ENCODE peak calls at places on chromosomes 5 and 9, in nine cellular contexts. C is GM12878; F is prostate gland; H is GM12865; Z is stomach; I is astrocyte of the cerebellum; U is foreskin fibroblast; W is AG04449; E is CD8-positive, alpha-beta T cell. G is an unnamed sample.

GRCh38 chr5:149618581-149619248 is 37.4 kb downstream of the ARHGEF37 start:
- DNase-seq in C (peak; percentile 62), F (peak; percentile 36), H (peak; percentile 85), Z (no peak), I (peak; percentile 45), U (peak; percentile 48), W (no peak), E (no peak), G (no peak)

GRCh38 chr5:126007841-126008240 is 415.4 kb upstream of the GRAMD2B start:
- DNase-seq in C (no peak), F (no peak), H (no peak), Z (no peak), I (no peak), U (peak; percentile 39), W (no peak), E (no peak), G (no peak)

GRCh38 chr9:9612270-9612669 is 1000.5 kb downstream of the PTPRD start:
- DNase-seq in C (peak; percentile 3), F (no peak), H (peak; percentile 70), Z (no peak), I (no peak), U (no peak), W (no peak), E (no peak), G (no peak)

GRCh38 chr5:132294728-132295504 is 722 bp downstream of the SLC22A4 start:
- DNase-seq in C (no peak), F (peak; percentile 55), H (peak; percentile 20), Z (peak; percentile 55), I (no peak), U (peak; percentile 93), W (no peak), E (peak; percentile 48), G (no peak)

GRCh38 chr9:136154943-136155342 is 36.3 kb upstream of the TMEM250 start:
- DNase-seq in C (no peak), F (no peak), H (no peak), Z (no peak), I (no peak), U (no peak), W (no peak), E (no peak), G (no peak)

GRCh38 chr9:73023025-73023541 is 70.2 kb upstream of the ALDH1A1 start:
- DNase-seq in C (peak; percentile 3), F (peak; percentile 19), H (peak; percentile 63), Z (peak; percentile 56), I (peak; percentile 52), U (peak; percentile 50), W (peak; percentile 9), E (peak; percentile 17), G (no peak)

GRCh38 chr9:136860933-136861873 is 4.9 kb downstream of the EDF1 start:
- DNase-seq in C (no peak), F (no peak), H (no peak), Z (no peak), I (no peak), U (no peak), W (no peak), E (no peak), G (no peak)

GRCh38 chr9:99046542-99047071 is 58.3 kb upstream of the TGFBR1 start:
- DNase-seq in C (no peak), F (no peak), H (no peak), Z (no peak), I (no peak), U (no peak), W (no peak), E (no peak), G (no peak)

GRCh38 chr5:31033295-31033694 is 160.2 kb upstream of the CDH6 start:
- DNase-seq in C (no peak), F (no peak), H (no peak), Z (no peak), I (no peak), U (no peak), W (no peak), E (no peak), G (no peak)

GRCh38 chr5:104628906-104629305 is 1066.3 kb upstream of the NUDT12 start:
- DNase-seq in C (no peak), F (no peak), H (no peak), Z (no peak), I (no peak), U (no peak), W (no peak), E (no peak), G (no peak)

GRCh38 chr5:89437450-89438435 is 554.8 kb upstream of the MEF2C start:
- DNase-seq in C (no peak), F (no peak), H (peak; percentile 26), Z (no peak), I (peak; percentile 6), U (peak; percentile 17), W (no peak), E (no peak), G (no peak)

GRCh38 chr5:94976863-94977262 is 308.0 kb downstream of the MCTP1 start:
- DNase-seq in C (no peak), F (no peak), H (no peak), Z (no peak), I (no peak), U (no peak), W (no peak), E (no peak), G (no peak)

GRCh38 chr5:163565931-163566608 is 60.7 kb downstream of the MAT2B start:
- DNase-seq in C (peak; percentile 11), F (peak; percentile 15), H (peak; percentile 40), Z (peak; percentile 33), I (no peak), U (peak; percentile 17), W (no peak), E (peak; percentile 1), G (no peak)

GRCh38 chr5:9196403-9197224 is 349.3 kb downstream of the SEMA5A start:
- DNase-seq in C (no peak), F (no peak), H (no peak), Z (no peak), I (no peak), U (peak; percentile 81), W (no peak), E (no peak), G (no peak)

GRCh38 chr5:85000671-85001070 is 616.0 kb upstream of the EDIL3 start:
- DNase-seq in C (no peak), F (no peak), H (no peak), Z (no peak), I (peak; percentile 1), U (no peak), W (no peak), E (no peak), G (no peak)

GRCh38 chr5:91499943-91500531 is 116.9 kb upstream of the ARRDC3 start:
- DNase-seq in C (no peak), F (no peak), H (peak; percentile 55), Z (no peak), I (peak; percentile 53), U (peak; percentile 20), W (no peak), E (no peak), G (peak; percentile 4)

GRCh38 chr5:143682221-143682620 is 129.7 kb upstream of the HMHB1 start:
- DNase-seq in C (no peak), F (no peak), H (no peak), Z (no peak), I (no peak), U (no peak), W (peak; percentile 21), E (no peak), G (no peak)

GRCh38 chr9:13388157-13388556 is 108.7 kb upstream of the MPDZ start:
- DNase-seq in C (no peak), F (no peak), H (no peak), Z (no peak), I (no peak), U (peak; percentile 39), W (no peak), E (no peak), G (peak; percentile 18)

GRCh38 chr9:37998881-37999311 is 70.1 kb downstream of the SHB start:
- DNase-seq in C (no peak), F (no peak), H (no peak), Z (no peak), I (no peak), U (no peak), W (no peak), E (no peak), G (no peak)

GRCh38 chr5:152505442-152506042 is 100.5 kb upstream of the NMUR2 start:
- DNase-seq in C (no peak), F (peak; percentile 24), H (peak; percentile 73), Z (peak; percentile 68), I (peak; percentile 19), U (peak; percentile 12), W (no peak), E (no peak), G (peak; percentile 12)
- TF ChIP-seq CTCF in C (peak; percentile 61), F (peak; percentile 43), H (peak; percentile 67), Z (no peak), I (peak; percentile 70), U (peak; percentile 50), W (peak; percentile 46), E (no peak), G (peak; percentile 78)

DNA sequence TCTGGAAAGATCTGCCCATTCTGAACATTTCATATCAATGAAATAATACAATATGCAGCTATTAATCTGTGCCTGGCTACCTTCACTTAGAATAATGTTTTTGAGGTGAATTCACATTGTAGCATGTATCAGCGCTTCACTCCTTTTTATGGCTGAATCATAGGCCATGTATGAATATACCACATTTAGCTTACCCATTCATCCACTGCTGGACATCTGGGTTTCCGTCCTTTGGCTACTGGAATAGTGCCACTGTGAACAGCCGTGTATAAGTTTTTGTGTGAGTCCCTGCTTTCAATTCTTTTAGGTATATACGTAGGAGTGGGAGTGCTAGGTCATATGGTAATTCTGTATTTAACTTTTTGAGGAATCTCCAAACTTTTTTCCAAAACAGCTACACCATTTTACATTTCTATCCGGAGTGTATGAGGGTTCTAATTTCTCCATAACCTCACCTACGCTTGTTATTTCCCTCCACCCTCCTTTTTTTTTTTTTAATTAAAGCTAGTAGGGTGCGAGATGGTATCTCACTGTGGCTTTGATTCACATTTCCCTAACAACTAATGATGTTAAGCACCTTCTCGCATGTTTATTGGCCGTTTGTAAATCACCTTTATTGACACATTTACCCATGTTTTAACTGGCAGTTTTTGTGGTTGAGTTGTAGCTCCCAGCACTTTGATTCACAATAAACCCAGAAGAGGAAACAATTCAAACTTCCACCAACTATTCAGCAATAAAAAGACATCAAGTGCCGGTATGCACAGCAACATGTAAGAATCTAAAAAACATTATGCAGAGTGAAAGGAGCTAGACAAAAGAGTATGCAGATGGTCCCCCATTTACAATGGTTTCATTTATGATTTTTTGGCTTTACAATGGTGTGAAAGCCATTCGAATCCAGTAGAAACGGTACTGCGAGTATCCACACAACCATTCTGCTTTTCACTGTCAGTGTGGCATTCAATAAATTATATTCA is 8.1 kb downstream of the SEMA4D start:
- DNase-seq in C (no peak), F (no peak), H (no peak), Z (no peak), I (no peak), U (no peak), W (no peak), E (no peak), G (no peak)
- H3K4me3 ChIP-seq in C (peak overlapping the region; percentile 9), F (no peak overlapping the region), H (no peak overlapping the region), Z (no peak overlapping the region), I (no peak overlapping the region), U (no peak overlapping the region), W (no peak overlapping the region), E (peak overlapping the region; percentile 9), G (no peak overlapping the region)

GRCh38 chr9:76699966-76700365 is 64.3 kb upstream of the PCA3 start:
- DNase-seq in C (no peak), F (no peak), H (no peak), Z (no peak), I (peak; percentile 72), U (peak; percentile 58), W (peak; percentile 63), E (no peak), G (no peak)
- TF ChIP-seq CTCF in C (no peak), F (no peak), H (no peak), Z (no peak), I (peak; percentile 18), U (peak; percentile 4), W (no peak), E (no peak), G (no peak)

GRCh38 chr9:120366646-120367019 is 213.3 kb downstream of the CDK5RAP2 start:
- DNase-seq in C (no peak), F (no peak), H (no peak), Z (no peak), I (peak; percentile 87), U (peak; percentile 81), W (peak; percentile 62), E (no peak), G (peak; percentile 91)
- H3K4me3 ChIP-seq in C (no peak overlapping the region), F (no peak overlapping the region), H (no peak overlapping the region), Z (no peak overlapping the region), I (no peak overlapping the region), U (no peak overlapping the region), W (no peak overlapping the region), E (no peak overlapping the region), G (no peak overlapping the region)